ENCODE peak calls at places on chromosome 15, in six cellular contexts. T is left lung; E is heart right ventricle; D is CD4-positive, alpha-beta T cell; S is BE2C; C is CD8-positive, alpha-beta memory T cell. B is an unnamed sample.

GRCh38 chr15:87874896-87875661 is 381.5 kb downstream of the NTRK3 start:
- DNase-seq in T (peak; percentile 50), E (no peak), D (no peak), C (no peak), S (no peak), B (no peak)

GRCh38 chr15:55247276-55247675 is 42.3 kb downstream of the RAB27A start:
- DNase-seq in C (no peak), S (no peak), E (no peak), T (no peak), D (no peak), B (no peak)

GRCh38 chr15:29535952-29536351 is 266.3 kb upstream of the NSMCE3 start:
- DNase-seq in T (no peak), S (no peak), C (no peak), D (no peak), E (no peak), B (no peak)

GRCh38 chr15:51048308-51048707 is 46.4 kb downstream of the TNFAIP8L3 start:
- DNase-seq in S (no peak), T (no peak), D (no peak), C (no peak), E (no peak), B (no peak)

GRCh38 chr15:67399925-67400324 is 121.0 kb upstream of the C15orf61 start:
- DNase-seq in T (no peak), C (no peak), S (no peak), D (no peak), E (no peak), B (no peak)

GRCh38 chr15:60727260-60727659 is 248.3 kb upstream of the ICE2 start:
- DNase-seq in C (no peak), D (no peak), E (no peak), T (no peak), S (no peak), B (no peak)

GRCh38 chr15:35693887-35694286 is 147.9 kb upstream of the DPH6 start:
- DNase-seq in E (no peak), T (no peak), D (no peak), S (no peak), C (no peak), B (no peak)

GRCh38 chr15:92683511-92683834 is 27.9 kb upstream of the FAM174B start:
- DNase-seq in E (peak; percentile 28), S (peak; percentile 49), D (no peak), C (no peak), T (no peak), B (no peak)

GRCh38 chr15:74951006-74951405 is 5.6 kb downstream of the RPP25 start:
- DNase-seq in E (no peak), D (no peak), C (no peak), T (no peak), S (no peak), B (no peak)

GRCh38 chr15:85399627-85400026 is 19.2 kb downstream of the AKAP13 start:
- DNase-seq in T (no peak), C (no peak), S (no peak), E (no peak), D (no peak), B (no peak)

GRCh38 chr15:55897560-55898336 is 95.7 kb downstream of the NEDD4 start:
- DNase-seq in D (no peak), E (peak; percentile 29), S (peak; percentile 69), C (no peak), T (no peak), B (no peak)

GRCh38 chr15:41161336-41161735 is 45.3 kb upstream of the INO80 start:
- DNase-seq in S (no peak), D (no peak), T (no peak), C (no peak), E (no peak), B (no peak)

GRCh38 chr15:35437157-35437556 is 108.8 kb downstream of the DPH6 start:
- DNase-seq in C (no peak), D (no peak), T (no peak), S (no peak), E (no peak), B (no peak)

GRCh38 chr15:91099616-91100560 is at the start of gene SV2B:
- DNase-seq in D (peak; percentile 31), S (peak; percentile 24), C (peak; percentile 28), T (peak; percentile 81), E (peak; percentile 27), B (peak; percentile 8)

GRCh38 chr15:40105517-40106202 is 3.0 kb downstream of the BMF start:
- DNase-seq in D (peak; percentile 24), S (no peak), T (no peak), C (peak; percentile 26), E (no peak), B (no peak)

GRCh38 chr15:55248895-55249294 is 40.7 kb downstream of the RAB27A start:
- DNase-seq in D (no peak), E (no peak), C (no peak), S (no peak), T (no peak), B (no peak)

GRCh38 chr15:40867200-40867599 is 6.8 kb downstream of the RHOV start:
- DNase-seq in E (no peak), C (no peak), S (no peak), T (no peak), D (no peak), B (no peak)

GRCh38 chr15:59290311-59291213 is 82.1 kb downstream of the MYO1E start:
- DNase-seq in D (no peak), E (no peak), S (no peak), T (no peak), C (no peak), B (no peak)

GRCh38 chr15:69926011-69926410 is 171.7 kb downstream of the TLE3 start:
- DNase-seq in S (no peak), T (no peak), D (no peak), E (no peak), C (no peak), B (no peak)
- H3K9me3 ChIP-seq in S (no peaks in the 10 kb centered on the region), T (peaks cover 26% of the 10 kb centered on the region), D (peaks cover 9% of the 10 kb centered on the region), E (peaks cover 21% of the 10 kb centered on the region), C (peaks cover 10% of the 10 kb centered on the region), B (no peaks in the 10 kb centered on the region)

GRCh38 chr15:99630607-99631131 is 64.9 kb downstream of the MEF2A start:
- DNase-seq in D (no peak), C (no peak), T (no peak), E (no peak), S (no peak), B (no peak)
- H3K9me3 ChIP-seq in D (no peaks in the 10 kb centered on the region), C (no peaks in the 10 kb centered on the region), T (no peaks in the 10 kb centered on the region), E (no peaks in the 10 kb centered on the region), S (no peaks in the 10 kb centered on the region), B (no peaks in the 10 kb centered on the region)

DNA sequence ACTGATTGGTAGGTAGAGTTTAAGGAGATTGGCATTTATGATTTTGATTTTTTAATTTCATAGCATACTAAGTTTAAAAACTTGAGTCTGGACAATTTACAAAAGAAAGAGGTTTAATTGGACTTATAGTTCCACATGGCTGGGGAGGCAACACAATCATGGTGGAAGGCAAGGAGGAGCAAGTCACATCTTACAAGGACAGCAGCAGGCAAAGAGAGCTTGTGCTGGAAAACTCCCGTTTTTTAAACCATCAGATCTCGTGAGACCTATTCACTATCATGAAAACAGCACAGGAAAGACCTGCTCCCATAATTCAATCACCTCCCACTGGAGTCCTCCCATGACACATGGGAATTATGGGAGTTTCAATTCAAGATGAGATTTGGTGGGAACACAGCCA is 630.9 kb upstream of the NR2F2 start:
- DNase-seq in C (no peak), T (no peak), S (no peak), E (no peak), D (no peak), B (no peak)
- H3K9me3 ChIP-seq in C (peaks cover 15% of the 10 kb centered on the region), T (peaks cover 51% of the 10 kb centered on the region), S (no peaks in the 10 kb centered on the region), E (peaks cover 55% of the 10 kb centered on the region), D (peaks cover 34% of the 10 kb centered on the region), B (peaks cover 3% of the 10 kb centered on the region)

GRCh38 chr15:101228313-101228712 is 23.5 kb downstream of the CHSY1 start:
- DNase-seq in S (no peak), C (no peak), E (no peak), T (no peak), D (no peak), B (no peak)
- H3K9me3 ChIP-seq in S (no peaks in the 10 kb centered on the region), C (no peaks in the 10 kb centered on the region), E (peaks cover 15% of the 10 kb centered on the region), T (peaks cover 10% of the 10 kb centered on the region), D (peaks cover 15% of the 10 kb centered on the region), B (peaks cover 4% of the 10 kb centered on the region)

GRCh38 chr15:25177955-25178801 is 223.4 kb downstream of the SNRPN start:
- DNase-seq in C (no peak), D (no peak), E (peak; percentile 3), S (peak; percentile 3), T (peak; percentile 42), B (peak; percentile 1)
- H3K9me3 ChIP-seq in C (peaks cover 6% of the 10 kb centered on the region), D (peaks cover 46% of the 10 kb centered on the region), E (peaks cover 38% of the 10 kb centered on the region), S (peaks cover 4% of the 10 kb centered on the region), T (peaks cover 100% of the 10 kb centered on the region), B (no peaks in the 10 kb centered on the region)

GRCh38 chr15:100207053-100207452 is 134.7 kb downstream of the ADAMTS17 start:
- DNase-seq in E (no peak), S (no peak), T (no peak), C (no peak), D (no peak), B (no peak)
- H3K9me3 ChIP-seq in E (no peaks in the 10 kb centered on the region), S (no peaks in the 10 kb centered on the region), T (no peaks in the 10 kb centered on the region), C (no peaks in the 10 kb centered on the region), D (no peaks in the 10 kb centered on the region), B (no peaks in the 10 kb centered on the region)

GRCh38 chr15:20353966-20354883 is 187.4 kb downstream of the GOLGA6L6 start:
- DNase-seq in C (no peak), E (peak; percentile 15), T (peak; percentile 83), D (no peak), S (no peak), B (no peak)
- H3K9me3 ChIP-seq in C (no peaks in the 10 kb centered on the region), E (no peaks in the 10 kb centered on the region), T (no peaks in the 10 kb centered on the region), D (no peaks in the 10 kb centered on the region), S (no peaks in the 10 kb centered on the region), B (no peaks in the 10 kb centered on the region)

GRCh38 chr15:34161329-34161953 is 48.5 kb downstream of the KATNBL1 start:
- DNase-seq in T (no peak), E (no peak), C (no peak), D (no peak), S (no peak), B (no peak)

GRCh38 chr15:34155859-34156258 is 54.0 kb downstream of the PGBD4 start:
- DNase-seq in D (no peak), C (no peak), S (no peak), E (no peak), T (no peak), B (no peak)

GRCh38 chr15:34160735-34161134 is 49.2 kb downstream of the KATNBL1 start:
- DNase-seq in E (no peak), T (no peak), D (no peak), S (no peak), C (no peak), B (no peak)

GRCh38 chr15:34154725-34155204 is 52.9 kb downstream of the PGBD4 start:
- DNase-seq in S (no peak), T (no peak), E (no peak), C (no peak), D (no peak), B (no peak)

GRCh38 chr15:34158355-34158754 is 51.5 kb downstream of the KATNBL1 start:
- DNase-seq in D (no peak), C (no peak), E (no peak), T (no peak), S (no peak), B (no peak)
- H3K9me3 ChIP-seq in D (peaks cover 41% of the 10 kb centered on the region), C (peaks cover 35% of the 10 kb centered on the region), E (peaks cover 30% of the 10 kb centered on the region), T (peaks cover 69% of the 10 kb centered on the region), S (no peaks in the 10 kb centered on the region), B (peaks cover 10% of the 10 kb centered on the region)

GRCh38 chr15:25057574-25057973 is 102.8 kb downstream of the SNRPN start:
- DNase-seq in D (no peak), C (no peak), E (no peak), S (no peak), T (no peak), B (no peak)
- H3K9me3 ChIP-seq in D (peaks cover 100% of the 10 kb centered on the region), C (peaks cover 99% of the 10 kb centered on the region), E (peaks cover 100% of the 10 kb centered on the region), S (peaks cover 43% of the 10 kb centered on the region), T (peaks cover 100% of the 10 kb centered on the region), B (peaks cover 61% of the 10 kb centered on the region)

B was measured in T-helper 17 cell.